ENCODE peak calls at places on chromosome 13, in four cellular contexts. Y is neuronal stem cell, A is H1, H is trophoblast cell. M is an unnamed sample.

GRCh38 chr13:105971720-105972119 is 563.7 kb downstream of the EFNB2 start:
- DNase-seq in Y (no peak), A (no peak), H (no peak), M (peak)

GRCh38 chr13:51619614-51620013 is 35.4 kb downstream of the WDFY2 start:
- DNase-seq in Y (no peak), A (no peak), H (no peak), M (peak)

GRCh38 chr13:113548171-113548641 is 36.3 kb upstream of the TFDP1 start:
- DNase-seq in Y (no peak), A (peak), H (peak), M (no peak)

GRCh38 chr13:98576215-98576945 is 527 bp downstream of the STK24 start:
- DNase-seq in Y (peak), A (no peak), H (no peak), M (no peak)

GRCh38 chr13:111565400-111565799 is 245.0 kb downstream of the TEX29 start:
- DNase-seq in Y (no peak), A (no peak), H (no peak), M (no peak)

GRCh38 chr13:98411617-98412310 is 165.1 kb downstream of the STK24 start:
- DNase-seq in Y (no peak), A (no peak), H (peak), M (no peak)

GRCh38 chr13:43221611-43222010 is 198.2 kb downstream of the DNAJC15 start:
- DNase-seq in Y (no peak), A (no peak), H (peak), M (no peak)

GRCh38 chr13:46469064-46469463 is 82.0 kb upstream of the RUBCNL start:
- DNase-seq in Y (no peak), A (no peak), H (no peak), M (peak)

GRCh38 chr13:19959831-19960672 is 1.5 kb downstream of the ZMYM2 start:
- DNase-seq in Y (peak), A (peak), H (peak), M (peak)

GRCh38 chr13:19959141-19959830 is 759 bp downstream of the ZMYM2 start:
- DNase-seq in Y (peak), A (peak), H (peak), M (peak)

GRCh38 chr13:19958119-19959111 is at the start of gene ZMYM2:
- DNase-seq in Y (peak), A (peak), H (peak), M (peak)

GRCh38 chr13:19955873-19956559 is 2.5 kb upstream of the ZMYM2 start:
- DNase-seq in Y (no peak), A (no peak), H (no peak), M (no peak)

DNA sequence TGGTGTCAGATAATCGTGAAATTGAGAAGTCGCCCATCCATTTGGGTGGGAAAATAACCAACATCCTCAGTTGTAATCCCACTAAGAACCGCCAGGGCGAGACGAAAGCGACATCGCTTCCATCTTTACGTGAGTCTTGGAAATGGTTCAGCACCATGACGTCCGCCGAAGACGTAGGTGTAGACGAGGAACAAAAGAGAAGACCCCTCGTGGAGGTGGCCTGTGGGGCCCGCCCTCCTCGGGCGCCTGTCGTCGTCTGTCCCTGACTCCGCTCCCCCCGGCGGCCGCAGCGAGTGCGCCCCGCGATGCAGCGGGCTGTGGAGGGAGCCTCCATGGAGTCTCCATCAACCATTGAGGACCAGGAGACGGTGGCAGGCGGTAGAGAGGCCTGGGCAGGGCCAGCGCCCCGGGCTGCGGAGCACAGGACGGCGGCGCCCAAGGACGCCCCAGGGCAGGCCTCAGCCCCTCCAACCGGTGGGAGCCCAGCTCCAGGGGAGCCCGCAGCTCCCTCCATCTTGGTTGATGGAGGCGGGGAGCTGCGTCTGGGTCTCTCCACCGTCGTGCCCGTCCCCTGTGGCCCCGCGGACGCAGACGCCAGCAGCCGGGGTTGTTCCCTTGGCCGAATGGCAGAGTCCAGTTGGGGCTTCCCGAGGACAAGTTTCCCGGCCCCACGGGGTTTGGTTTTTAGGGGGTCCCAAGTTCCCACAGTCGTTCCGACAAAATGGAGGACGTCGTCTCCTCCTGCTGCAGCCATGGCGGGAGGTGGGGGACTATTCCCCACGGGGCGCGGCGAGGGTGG is 1.0 kb upstream of the ZMYM2 start:
- DNase-seq in Y (peak), A (peak), H (peak), M (peak)
- H2BK12ac ChIP-seq in Y (peak), A (no peak), H (no peak), M (peak)

GRCh38 chr13:50074843-50075242 is 59.6 kb downstream of the KCNRG start:
- DNase-seq in Y (no peak), A (no peak), H (no peak), M (no peak)
- H3K4me3 ChIP-seq in Y (no peak), A (no peak), H (no peak), M (no peak)

DNA sequence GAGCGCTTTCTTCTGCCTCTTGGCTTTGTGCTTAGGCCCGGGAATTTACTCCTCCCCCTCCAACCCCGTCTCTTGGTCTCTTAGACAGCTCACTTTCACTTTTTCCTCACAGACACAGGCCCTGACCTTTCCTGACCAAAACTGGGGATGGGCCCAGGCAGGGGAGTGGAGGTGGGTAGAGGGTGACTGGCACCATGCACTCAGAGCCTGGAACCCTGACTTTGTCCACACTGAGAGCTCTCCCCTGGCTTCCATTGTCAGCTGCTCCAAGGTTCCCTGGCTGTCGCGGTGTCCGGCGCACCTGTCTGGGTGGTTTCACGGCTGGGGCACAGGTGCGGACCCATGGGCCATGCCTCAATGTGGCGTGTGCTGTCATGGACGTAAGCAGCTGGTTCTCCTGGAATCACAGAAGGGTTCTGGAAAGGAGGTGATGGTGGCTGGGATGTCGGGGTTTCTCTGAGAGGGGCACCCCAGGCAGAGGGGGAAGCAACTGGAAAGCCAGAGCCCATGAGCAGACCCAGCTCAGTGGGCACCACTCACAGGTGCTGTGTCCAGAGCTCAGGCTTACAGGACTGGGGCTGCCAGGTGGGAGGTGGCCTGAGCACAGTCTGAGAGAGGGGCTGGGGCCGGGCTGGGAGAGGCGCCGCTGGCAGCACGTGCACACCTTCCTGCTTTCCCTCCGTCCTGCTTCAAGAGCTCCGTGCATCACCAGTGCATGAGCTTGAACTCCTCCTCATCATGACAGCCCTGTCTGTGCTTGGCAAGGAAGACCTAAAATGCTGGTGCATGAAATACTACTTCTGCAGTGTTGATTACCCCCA is 28.0 kb upstream of the C1QTNF9 start:
- DNase-seq in Y (no peak), A (no peak), H (no peak), M (no peak)
- H3K14ac ChIP-seq in Y (no peak), A (no peak), H (no peak), M (no peak)

GRCh38 chr13:21929400-21929799 is 258.5 kb downstream of the FGF9 start:
- DNase-seq in Y (no peak), A (no peak), H (no peak), M (no peak)

GRCh38 chr13:21925720-21926119 is 254.8 kb downstream of the FGF9 start:
- DNase-seq in Y (no peak), A (no peak), H (no peak), M (no peak)

DNA sequence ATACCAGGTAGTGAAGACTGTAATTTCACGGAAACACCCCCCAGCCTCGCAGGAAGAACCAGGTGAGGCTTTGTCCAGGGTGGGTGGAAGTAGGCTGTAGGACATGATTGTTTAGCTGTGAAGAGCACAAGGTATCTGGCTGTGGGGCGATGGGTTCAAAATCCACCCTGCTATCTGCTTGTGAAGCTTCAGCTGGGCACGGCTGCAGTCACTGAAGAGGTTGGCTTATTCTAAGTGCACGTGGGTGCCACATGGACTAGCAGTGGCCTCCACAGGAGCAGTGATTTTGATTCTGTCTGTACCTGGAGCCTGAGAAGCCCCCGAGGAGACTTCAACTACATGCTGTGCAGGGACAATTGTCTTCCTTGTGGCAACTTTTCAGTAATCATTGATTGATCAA is 254.1 kb downstream of the FGF9 start:
- DNase-seq in Y (no peak), A (no peak), H (no peak), M (no peak)
- H2BK12ac ChIP-seq in Y (no peak), A (peak), H (no peak), M (no peak)

M was measured in mesenchymal stem cell.